ENCODE peak calls at places on chromosomes 1 and 21, in seven cellular contexts. Y, K, C, M, P, Z and G are unnamed samples.

GRCh38 chr1:10980841-10981727 is 31.4 kb upstream of the TARDBP start:
- DNase-seq in Z (no peak), K (peak), M (no peak), P (peak), C (peak), Y (peak), G (no peak)

GRCh38 chr1:44646276-44646675 is 28.0 kb downstream of the TMEM53 start:
- DNase-seq in C (no peak), P (no peak), Y (no peak), K (no peak), Z (no peak), M (no peak), G (no peak)

GRCh38 chr1:215421772-215422171 is 145.3 kb upstream of the KCTD3 start:
- DNase-seq in C (no peak), K (no peak), Y (no peak), Z (no peak), P (no peak), M (no peak), G (no peak)

GRCh38 chr1:150516616-150517015 is 1.1 kb downstream of the FALEC start:
- DNase-seq in M (no peak), K (no peak), Z (no peak), C (no peak), Y (no peak), P (no peak), G (peak)

GRCh38 chr1:184792450-184792969 is 37.9 kb upstream of the EDEM3 start:
- DNase-seq in P (peak), Z (no peak), K (peak), Y (no peak), M (no peak), C (no peak), G (peak)

GRCh38 chr1:204271970-204272369 is 58.2 kb upstream of the GOLT1A start:
- DNase-seq in P (no peak), Y (no peak), K (no peak), Z (no peak), C (no peak), M (no peak), G (no peak)

GRCh38 chr1:147084273-147085096 is 87.8 kb downstream of the PRKAB2 start:
- DNase-seq in Z (peak), M (peak), C (peak), K (peak), P (peak), Y (peak), G (peak)

GRCh38 chr1:2589331-2590232 is 3.0 kb downstream of the PRXL2B start:
- DNase-seq in C (no peak), K (no peak), M (no peak), P (no peak), Y (no peak), Z (no peak), G (no peak)

GRCh38 chr1:40662864-40663263 is 2.6 kb downstream of the RIMS3 start:
- DNase-seq in Y (no peak), Z (no peak), K (no peak), P (no peak), M (no peak), C (no peak), G (peak)

GRCh38 chr1:44057293-44057692 is 26.0 kb upstream of the SLC6A9 start:
- DNase-seq in P (no peak), Y (no peak), M (no peak), K (no peak), Z (no peak), C (no peak), G (no peak)

GRCh38 chr1:227903061-227903521 is 44.6 kb downstream of the WNT9A start:
- DNase-seq in C (peak), Z (no peak), M (no peak), Y (no peak), P (peak), K (no peak), G (no peak)

GRCh38 chr1:64942648-64943047 is 23.7 kb downstream of the JAK1 start:
- DNase-seq in Y (no peak), P (no peak), K (no peak), C (no peak), M (no peak), Z (no peak), G (no peak)

GRCh38 chr1:80448081-80448480 is 1352.7 kb upstream of the ADGRL2 start:
- DNase-seq in M (no peak), K (no peak), Y (no peak), C (no peak), Z (no peak), P (no peak), G (no peak)

GRCh38 chr21:16279658-16280581 is 550.1 kb downstream of the USP25 start:
- DNase-seq in Y (peak), Z (no peak), C (peak), M (peak), P (no peak), K (peak), G (no peak)

GRCh38 chr1:91803847-91804545 is 82.0 kb downstream of the TGFBR3 start:
- DNase-seq in M (no peak), Y (no peak), P (no peak), Z (no peak), K (no peak), C (no peak), G (peak)

GRCh38 chr1:212554401-212554800 is 54.2 kb upstream of the ATF3 start:
- DNase-seq in P (no peak), M (no peak), C (no peak), Z (no peak), K (no peak), Y (no peak), G (no peak)

GRCh38 chr1:48248356-48248755 is 25.8 kb downstream of the SLC5A9 start:
- DNase-seq in M (no peak), C (no peak), Y (no peak), K (no peak), P (no peak), Z (no peak), G (no peak)

GRCh38 chr1:247291835-247292561 is 36.1 kb downstream of the VN1R5 start:
- DNase-seq in K (no peak), Y (no peak), M (no peak), Z (no peak), C (peak), P (no peak), G (peak)

GRCh38 chr1:181083842-181084605 is 4.5 kb upstream of the IER5 start:
- DNase-seq in Z (no peak), Y (no peak), K (peak), M (peak), P (no peak), C (peak), G (peak)

GRCh38 chr1:222880586-222880985 is 65.7 kb downstream of the DISP1 start:
- DNase-seq in C (no peak), Z (no peak), P (no peak), M (no peak), Y (no peak), K (no peak), G (peak)

GRCh38 chr21:44401386-44402160 is 48.2 kb downstream of the TRPM2 start:
- DNase-seq in Z (peak), M (no peak), P (no peak), Y (no peak), K (no peak), C (no peak), G (no peak)

GRCh38 chr1:154714638-154715037 is 106.7 kb upstream of the ADAR start:
- DNase-seq in Y (no peak), C (no peak), K (peak), Z (no peak), P (no peak), M (no peak), G (peak)

GRCh38 chr1:111720274-111720976 is 18.8 kb downstream of the INKA2 start:
- DNase-seq in Z (peak), K (no peak), C (no peak), Y (no peak), P (peak), M (no peak), G (no peak)

GRCh38 chr1:47931395-47931794 is 65.8 kb downstream of the TRABD2B start:
- DNase-seq in K (peak), Y (no peak), P (no peak), C (peak), Z (no peak), M (peak), G (peak)

GRCh38 chr21:16205527-16205926 is 475.7 kb downstream of the USP25 start:
- DNase-seq in P (no peak), M (no peak), C (no peak), K (no peak), Y (no peak), Z (no peak), G (no peak)

GRCh38 chr1:160109686-160110085 is 5.9 kb upstream of the ATP1A2 start:
- DNase-seq in C (no peak), P (no peak), K (no peak), Y (no peak), Z (no peak), M (no peak), G (no peak)

GRCh38 chr1:172451002-172451443 is 7.2 kb upstream of the PIGC start:
- DNase-seq in M (no peak), P (no peak), Y (no peak), Z (no peak), K (peak), C (no peak), G (no peak)

GRCh38 chr1:203765029-203765837 is at the start of gene LAX1:
- DNase-seq in K (peak), M (no peak), C (no peak), Y (no peak), Z (no peak), P (no peak), G (peak)

GRCh38 chr1:153677718-153678518 is 570 bp upstream of the NPR1 start:
- DNase-seq in Z (no peak), Y (peak), C (peak), M (peak), P (peak), K (peak), G (peak)

GRCh38 chr1:205926636-205927035 is 16.6 kb downstream of the SLC26A9 start:
- DNase-seq in M (no peak), Y (no peak), C (no peak), Z (no peak), K (no peak), P (no peak), G (no peak)

GRCh38 chr1:246199086-246199485 is 308.0 kb downstream of the SMYD3 start:
- DNase-seq in Y (no peak), Z (no peak), M (no peak), K (no peak), C (no peak), P (no peak), G (no peak)

GRCh38 chr1:71737768-71738167 is 544.6 kb downstream of the NEGR1 start:
- DNase-seq in Z (no peak), K (no peak), Y (no peak), P (no peak), M (peak), C (no peak), G (no peak)

GRCh38 chr1:177937931-177938330 is 31.9 kb downstream of the SEC16B start:
- DNase-seq in C (no peak), Y (no peak), K (no peak), M (no peak), P (no peak), Z (no peak), G (no peak)

GRCh38 chr1:42940851-42941639 is 17.6 kb downstream of the SLC2A1 start:
- DNase-seq in Z (no peak), K (no peak), C (peak), P (no peak), Y (no peak), M (no peak), G (peak)

GRCh38 chr1:111346089-111346885 is 55.6 kb downstream of the CHIA start:
- DNase-seq in K (peak), Y (peak), Z (peak), P (peak), C (peak), M (peak), G (peak)

GRCh38 chr1:90616395-90616794 is 100.7 kb downstream of the BARHL2 start:
- DNase-seq in M (peak), P (no peak), C (peak), K (peak), Y (no peak), Z (no peak), G (peak)
- TF ChIP-seq CTCF in M (peak), P (no peak), C (peak), K (peak), Y (peak), Z (peak), G (no peak)

GRCh38 chr1:235075955-235076308 is 52.7 kb downstream of the TOMM20 start:
- DNase-seq in K (no peak), M (no peak), C (no peak), Y (no peak), P (no peak), Z (no peak), G (peak)
- TF ChIP-seq CTCF in K (peak), M (no peak), C (no peak), Y (no peak), P (no peak), Z (no peak), G (no peak)

GRCh38 chr1:234544094-234544579 is 65.2 kb upstream of the TARBP1 start:
- DNase-seq in Y (no peak), P (peak), Z (no peak), C (peak), M (no peak), K (peak), G (peak)

GRCh38 chr1:234541281-234541975 is 62.4 kb upstream of the TARBP1 start:
- DNase-seq in P (no peak), K (no peak), M (no peak), Y (no peak), C (no peak), Z (no peak), G (peak)

GRCh38 chr1:234542211-234542850 is 63.4 kb upstream of the TARBP1 start:
- DNase-seq in K (peak), P (no peak), Y (no peak), C (no peak), M (no peak), Z (no peak), G (no peak)

GRCh38 chr1:234545512-234546386 is 64.2 kb downstream of the IRF2BP2 start:
- DNase-seq in Y (no peak), K (peak), P (no peak), C (no peak), Z (no peak), M (no peak), G (no peak)

DNA sequence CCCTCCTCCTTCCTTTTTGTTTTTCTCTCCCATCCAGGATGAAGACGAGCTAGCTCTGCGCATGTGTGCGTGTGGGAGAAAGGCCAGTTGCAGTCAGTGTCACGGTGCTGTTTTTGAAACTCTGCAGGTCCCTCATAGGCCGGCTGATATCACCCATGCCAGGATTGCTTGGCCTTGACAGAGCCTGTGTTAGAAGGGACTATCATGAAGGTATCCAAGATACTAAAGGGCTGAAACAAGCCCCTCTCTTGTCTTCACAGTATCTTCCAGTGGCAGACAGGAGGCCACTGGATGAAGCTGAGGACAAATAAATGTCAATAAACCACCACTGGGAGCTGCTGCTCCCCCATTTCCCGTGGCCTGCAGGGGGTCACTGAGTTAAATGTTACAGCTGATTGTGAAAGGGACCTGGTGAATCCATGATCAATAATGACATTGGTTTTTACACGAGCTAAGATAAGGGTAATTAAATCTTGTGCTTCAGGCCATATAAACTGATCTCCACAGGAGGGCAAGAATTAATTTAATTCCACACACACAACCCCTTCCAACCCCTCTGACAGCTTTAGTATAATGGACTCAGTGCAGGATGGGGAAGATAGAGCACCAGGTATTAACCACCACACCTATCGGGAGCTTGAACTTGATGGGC is 64.6 kb upstream of the TARBP1 start:
- DNase-seq in C (no peak), K (peak), M (no peak), P (peak), Y (no peak), Z (no peak), G (no peak)
- TF ChIP-seq CTCF in C (peak), K (no peak), M (no peak), P (no peak), Y (peak), Z (no peak), G (no peak)

DNA sequence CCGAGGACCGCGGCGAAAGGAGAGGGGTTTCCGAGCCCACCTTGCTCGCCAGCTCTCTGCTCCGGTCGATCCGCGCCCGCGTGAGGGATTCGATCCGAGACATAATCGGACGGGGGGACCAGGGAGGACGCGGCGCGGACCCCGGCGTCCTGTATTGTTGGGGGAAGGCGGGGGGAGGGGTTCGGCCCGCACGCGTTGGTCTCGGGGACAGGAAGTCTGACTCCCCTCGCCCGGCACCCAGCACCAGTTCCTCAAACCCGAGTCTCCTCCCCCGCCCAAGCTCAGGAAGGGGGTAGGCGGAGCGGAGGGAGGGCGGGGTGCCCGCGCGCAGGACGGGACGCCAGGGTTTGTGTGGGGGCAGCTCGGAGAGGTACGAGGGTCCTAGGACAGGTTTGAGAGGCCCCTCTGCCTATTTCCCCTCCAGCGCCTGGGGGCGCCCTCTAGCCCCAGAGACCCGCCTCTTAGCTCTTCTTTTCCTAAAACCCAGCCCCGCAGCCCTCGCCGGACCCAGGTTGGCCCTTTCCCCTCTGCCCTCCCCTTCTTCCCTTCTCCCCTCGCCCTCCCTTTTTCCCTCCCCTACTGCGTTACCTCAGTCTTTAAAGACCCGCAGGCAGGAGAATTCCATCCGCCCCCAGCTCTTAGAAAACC is at the start of gene ARHGEF2:
- DNase-seq in M (peak), C (peak), K (peak), Y (peak), Z (no peak), P (peak), G (peak)
- TF ChIP-seq CTCF in M (no peak), C (peak), K (peak), Y (peak), Z (peak), P (peak), G (peak)

GRCh38 chr1:87329756-87330200 is 1.1 kb downstream of the LMO4 start:
- DNase-seq in P (no peak), K (no peak), M (no peak), Y (no peak), C (no peak), Z (no peak), G (peak)

GRCh38 chr1:87330201-87330953 is 1.7 kb downstream of the LMO4 start:
- DNase-seq in Z (no peak), K (peak), M (peak), Y (no peak), C (peak), P (no peak), G (peak)

GRCh38 chr1:87329051-87329755 is 523 bp downstream of the LMO4 start:
- DNase-seq in Z (no peak), C (peak), P (peak), Y (peak), M (peak), K (peak), G (peak)

GRCh38 chr1:87327362-87328120 is 1.1 kb upstream of the LMO4 start:
- DNase-seq in Z (no peak), P (no peak), Y (no peak), K (no peak), M (no peak), C (no peak), G (no peak)

DNA sequence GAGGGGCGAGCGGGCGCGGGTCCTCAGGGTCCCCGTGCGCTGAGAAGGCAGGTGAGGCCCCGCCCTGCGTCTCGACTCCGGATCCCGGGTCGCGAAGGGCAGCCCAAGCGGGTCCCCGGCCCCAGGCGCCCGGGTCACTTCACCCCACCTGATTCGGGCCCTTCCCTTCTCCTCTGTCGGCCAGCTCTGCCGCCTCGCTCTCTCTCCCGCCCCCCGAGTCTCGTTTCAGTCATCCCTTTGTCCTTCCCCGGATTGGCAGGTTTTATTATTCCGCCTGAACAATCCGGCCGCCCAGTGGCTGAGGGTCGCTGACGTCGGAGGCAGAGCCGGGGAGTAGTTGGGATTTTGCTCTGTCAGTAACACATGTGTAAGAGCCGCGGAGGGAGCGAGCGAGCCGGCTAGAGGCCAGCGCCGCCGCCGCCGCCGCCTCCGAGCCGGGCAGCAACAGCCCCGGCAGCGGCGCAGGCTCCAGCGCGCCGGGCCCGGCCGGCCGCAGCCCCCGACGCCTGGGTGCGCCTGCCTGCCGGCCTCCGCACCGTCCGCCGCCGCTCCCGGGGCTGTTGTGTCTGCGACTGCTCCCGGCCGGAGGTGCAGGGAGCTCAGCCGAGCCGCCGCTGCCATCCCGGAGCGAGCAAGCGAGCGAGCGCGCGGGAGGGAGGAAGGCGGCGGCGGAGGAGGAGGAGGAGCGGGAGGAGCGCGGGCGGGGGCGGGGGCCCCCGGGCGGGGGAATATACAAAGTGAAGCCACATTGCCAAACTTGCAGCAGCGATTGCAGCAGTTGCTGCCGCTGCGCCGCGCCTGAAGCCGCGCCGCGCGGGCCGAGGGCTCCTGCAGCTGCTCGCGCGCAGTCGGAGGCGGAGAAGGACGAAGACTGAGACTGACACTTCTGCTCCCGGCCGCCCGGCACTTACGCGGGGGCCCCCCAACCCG is at the start of gene LMO4:
- DNase-seq in Y (peak), Z (peak), M (peak), C (peak), P (peak), K (peak), G (peak)
- TF ChIP-seq CTCF in Y (peak), Z (no peak), M (no peak), C (no peak), P (no peak), K (no peak), G (no peak)